ENCODE peak calls at places on chromosomes 2 and 18, in four cellular contexts. U is IMR-90, O is H9, I is neuronal stem cell. R is an unnamed sample.

GRCh38 chr2:69844560-69844959 is 15.1 kb downstream of the GMCL1 start:
- DNase-seq in U (no peak), O (no peak), I (no peak), R (no peak)

GRCh38 chr2:31664949-31665724 is 84.4 kb upstream of the SRD5A2 start:
- DNase-seq in I (no peak), O (no peak), U (no peak), R (no peak)

GRCh38 chr2:126797622-126798275 is 100.9 kb upstream of the TEX51 start:
- DNase-seq in I (no peak), O (peak; percentile 21), U (no peak), R (no peak)

GRCh38 chr2:70467831-70468810 is 85.5 kb downstream of the TGFA start:
- DNase-seq in I (no peak), O (no peak), U (no peak), R (no peak)

GRCh38 chr2:217162533-217162932 is 302.7 kb upstream of the TNP1 start:
- DNase-seq in U (peak; percentile 99), O (no peak), I (no peak), R (no peak)

GRCh38 chr2:33210626-33211025 is 263.9 kb downstream of the LTBP1 start:
- DNase-seq in O (no peak), I (no peak), U (peak; percentile 99), R (peak; percentile 39)

GRCh38 chr18:35983818-35984217 is 11.3 kb downstream of the RMP24 start:
- DNase-seq in I (no peak), U (peak; percentile 94), O (no peak), R (no peak)

GRCh38 chr2:200259577-200259957 is 46.9 kb upstream of the SPATS2L start:
- DNase-seq in O (no peak), U (no peak), I (no peak), R (no peak)

GRCh38 chr2:164008752-164009151 is 272.9 kb upstream of the FIGN start:
- DNase-seq in I (no peak), O (no peak), U (no peak), R (no peak)

GRCh38 chr2:24972315-24972958 is 682 bp upstream of the DNAJC27 start:
- DNase-seq in I (peak; percentile 17), U (no peak), O (no peak), R (peak; percentile 63)

GRCh38 chr2:9032555-9032954 is 29.1 kb upstream of the MBOAT2 start:
- DNase-seq in O (no peak), U (no peak), I (no peak), R (no peak)

GRCh38 chr2:222399038-222399783 is 25.1 kb upstream of the SGPP2 start:
- DNase-seq in U (no peak), I (no peak), O (no peak), R (peak; percentile 10)

GRCh38 chr2:235139956-235140800 is 188.4 kb downstream of the SH3BP4 start:
- DNase-seq in O (no peak), I (no peak), U (no peak), R (no peak)

GRCh38 chr2:127255146-127255545 is 35.0 kb upstream of the CYP27C1 start:
- DNase-seq in O (no peak), I (no peak), U (no peak), R (no peak)

GRCh38 chr2:82781516-82781915 is 1677.6 kb downstream of the SUCLG1 start:
- DNase-seq in O (no peak), U (no peak), I (no peak), R (no peak)

GRCh38 chr18:3871687-3872086 is 421.7 kb downstream of the TGIF1 start:
- DNase-seq in I (no peak), O (no peak), U (no peak), R (no peak)

GRCh38 chr18:76479351-76480238 is 15.4 kb downstream of the ZNF516 start:
- DNase-seq in U (no peak), O (no peak), I (no peak), R (no peak)

GRCh38 chr2:179460101-179460500 is 195.5 kb upstream of the SESTD1 start:
- DNase-seq in I (no peak), U (no peak), O (no peak), R (no peak)

GRCh38 chr2:196291873-196292800 is 120.8 kb upstream of the STK17B start:
- DNase-seq in I (no peak), U (no peak), O (no peak), R (peak; percentile 53)

GRCh38 chr18:79248495-79249078 is 147.1 kb upstream of the NFATC1 start:
- DNase-seq in O (no peak), U (peak; percentile 41), I (no peak), R (peak; percentile 23)

GRCh38 chr2:22282902-22283301 is 1102.1 kb upstream of the KLHL29 start:
- DNase-seq in U (no peak), O (no peak), I (no peak), R (peak; percentile 4)

GRCh38 chr18:1778496-1779178 is 792.7 kb downstream of the METTL4 start:
- DNase-seq in O (no peak), U (no peak), I (no peak), R (no peak)

GRCh38 chr2:213227458-213227857 is 56.8 kb upstream of the SPAG16 start:
- DNase-seq in U (no peak), I (no peak), O (no peak), R (no peak)

GRCh38 chr2:25808006-25808383 is 70.3 kb downstream of the ASXL2 start:
- DNase-seq in O (no peak), U (peak; percentile 65), I (no peak), R (no peak)

GRCh38 chr2:58107803-58108710 is 61.5 kb downstream of the VRK2 start:
- DNase-seq in U (peak; percentile 97), I (no peak), O (no peak), R (no peak)

DNA sequence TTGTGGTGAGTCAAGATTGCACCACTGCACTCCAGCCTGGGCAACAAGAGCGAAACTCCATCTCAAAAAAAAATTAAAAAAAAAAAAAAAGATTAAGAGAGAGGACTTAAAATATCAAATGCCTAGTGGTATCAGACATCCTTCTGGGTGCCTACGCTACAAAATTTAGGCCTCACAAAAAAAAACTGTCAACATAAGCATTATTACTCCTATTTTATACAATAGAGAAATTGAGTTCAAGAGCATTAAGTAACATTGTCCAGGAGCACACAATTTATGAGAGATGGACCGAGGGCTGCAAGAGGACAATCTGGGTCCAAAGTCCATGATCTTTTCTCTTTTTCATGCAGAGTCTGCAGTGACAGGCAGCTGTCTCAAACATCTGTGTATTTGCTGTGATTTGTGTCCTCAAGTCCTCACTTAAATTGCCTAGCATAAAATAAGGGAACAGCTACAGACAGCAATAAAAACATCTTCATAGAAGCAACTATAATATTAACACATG is 62.4 kb downstream of the OSR1 start:
- DNase-seq in I (no peak), U (no peak), O (no peak), R (no peak)
- H3K4ac ChIP-seq in I (no peak overlapping the region), U (no peak overlapping the region), O (no peak overlapping the region), R (no peak overlapping the region)

GRCh38 chr2:218615868-218616315 is 8.2 kb downstream of the PLCD4 start:
- DNase-seq in O (no peak), U (no peak), I (no peak), R (no peak)

GRCh38 chr2:218621007-218621406 is 13.3 kb downstream of the PLCD4 start:
- DNase-seq in O (no peak), U (no peak), I (no peak), R (no peak)

GRCh38 chr2:218622606-218623238 is 15.0 kb downstream of the PLCD4 start:
- DNase-seq in I (no peak), U (peak; percentile 33), O (no peak), R (peak; percentile 77)

DNA sequence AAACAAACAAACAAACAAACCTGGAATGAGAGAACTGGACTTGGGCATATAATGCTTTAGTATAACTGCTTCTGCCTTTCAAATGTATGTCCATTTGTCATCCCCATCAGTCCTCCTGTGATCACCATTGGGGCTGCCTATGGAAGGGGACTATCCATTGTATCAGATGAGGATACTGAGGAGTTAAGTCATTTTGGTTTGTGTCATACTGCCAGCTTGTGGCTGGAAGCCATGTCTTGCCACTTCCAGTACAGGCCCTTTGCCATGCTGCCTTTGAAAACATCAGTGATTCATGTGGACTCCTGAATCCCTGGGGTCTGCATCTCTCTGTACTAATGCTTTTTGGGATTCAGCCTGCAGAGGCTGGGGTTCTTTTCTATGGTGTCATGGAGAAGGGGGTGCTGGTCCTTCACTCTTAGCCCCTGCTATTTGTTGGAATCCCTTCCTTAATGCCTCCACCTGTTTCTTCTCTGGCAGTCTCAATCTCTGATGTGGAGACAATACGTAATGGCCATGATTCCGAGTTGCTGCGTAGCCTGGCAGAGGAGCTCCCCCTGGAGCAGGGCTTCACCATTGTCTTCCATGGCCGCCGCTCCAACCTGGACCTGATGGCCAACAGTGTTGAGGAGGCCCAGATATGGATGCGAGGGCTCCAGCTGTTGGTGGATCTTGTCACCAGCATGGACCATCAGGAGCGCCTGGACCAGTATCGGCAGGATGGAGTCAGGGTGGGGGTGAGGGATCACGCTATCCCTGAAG is 10.6 kb downstream of the PLCD4 start:
- DNase-seq in O (no peak), I (no peak), U (no peak), R (peak; percentile 14)
- H3K4ac ChIP-seq in O (no peak overlapping the region), I (no peak overlapping the region), U (no peak overlapping the region), R (no peak overlapping the region)

GRCh38 chr18:7576685-7577084 is 9.6 kb downstream of the PTPRM start:
- DNase-seq in I (no peak), O (no peak), U (peak; percentile 71), R (no peak)

GRCh38 chr18:7577706-7578105 is 10.6 kb downstream of the PTPRM start:
- DNase-seq in O (peak; percentile 86), I (peak; percentile 65), U (peak; percentile 68), R (peak; percentile 99)

GRCh38 chr18:7579923-7580542 is 12.9 kb downstream of the PTPRM start:
- DNase-seq in O (no peak), U (no peak), I (no peak), R (no peak)

GRCh38 chr18:7575465-7576026 is 8.4 kb downstream of the PTPRM start:
- DNase-seq in I (no peak), U (peak; percentile 67), O (no peak), R (no peak)

DNA sequence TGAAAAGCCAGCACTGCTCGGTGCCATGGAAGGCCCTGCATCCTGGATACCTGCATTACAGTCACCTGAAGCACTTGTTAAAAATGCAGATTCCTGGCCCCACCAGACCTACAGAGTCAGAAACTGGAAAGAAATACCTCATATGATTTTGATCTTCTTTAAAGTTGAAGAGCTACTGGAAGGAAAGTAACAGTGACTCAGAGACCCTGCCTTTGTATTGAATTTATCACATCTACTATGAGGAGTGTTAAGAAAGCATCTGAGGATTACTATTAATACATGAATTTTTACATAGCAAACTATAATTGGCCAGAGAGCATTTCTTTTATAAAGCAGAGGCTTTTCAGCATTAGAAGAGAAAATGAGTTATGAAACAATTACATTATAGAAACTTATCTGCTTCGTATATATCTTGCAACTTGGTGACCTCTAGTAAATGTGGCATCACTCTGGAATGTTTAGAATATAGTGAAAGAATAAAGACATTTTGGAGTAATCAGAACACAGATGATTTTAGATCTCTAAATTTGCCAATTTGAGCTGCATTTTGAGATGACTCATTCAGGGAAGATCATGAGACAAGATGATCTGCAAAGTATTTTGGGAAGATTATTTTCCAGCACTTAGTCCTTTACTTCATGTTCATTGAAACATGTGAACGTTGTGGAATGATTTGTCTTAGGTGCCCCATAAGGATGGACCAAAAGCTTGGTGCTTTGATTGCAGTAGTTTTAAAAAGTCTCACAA is 12.2 kb downstream of the PTPRM start:
- DNase-seq in U (peak; percentile 31), O (no peak), I (no peak), R (no peak)
- H3K4ac ChIP-seq in U (no peak overlapping the region), O (no peak overlapping the region), I (no peak overlapping the region), R (no peak overlapping the region)

DNA sequence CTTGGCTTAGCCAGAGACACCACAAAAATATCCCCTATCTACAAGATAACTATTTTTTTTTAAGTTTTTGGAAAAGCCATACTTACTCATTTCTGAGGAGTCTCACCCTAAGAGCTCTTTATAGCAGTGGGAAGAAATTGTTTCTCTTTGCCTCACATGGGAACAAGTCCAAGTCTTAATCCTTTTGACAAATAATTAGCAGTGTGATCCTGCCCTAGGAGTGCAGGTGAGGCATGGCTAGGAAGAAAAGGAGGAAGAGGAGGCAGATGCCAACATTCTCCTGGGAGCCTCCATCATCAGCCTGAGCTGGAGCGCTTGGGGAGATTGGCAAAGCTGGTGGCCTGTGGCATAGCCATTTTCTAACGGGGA is 115.6 kb downstream of the STPG4 start:
- DNase-seq in U (no peak), I (no peak), O (no peak), R (no peak)
- H3K4ac ChIP-seq in U (peak overlapping the region; percentile 98), I (no peak overlapping the region), O (no peak overlapping the region), R (no peak overlapping the region)